ENCODE peak calls at places on chromosomes 4 and X, in five cellular contexts. M is activated CD4-positive, CD25-positive, alpha-beta regulatory T cell treated with anti-CD3 and anti-CD28 coated beads, Interleukin-2, amount 50 U/mL, for 24 hours; E is aorta; N is activated CD8-positive, alpha-beta T cell treated with anti-CD3 and anti-CD28 coated beads for 36 hours; L is activated naive CD4-positive, alpha-beta T cell treated with anti-CD3 and anti-CD28 coated beads, Interleukin-2, amount 50 U/mL, for 72 hours. W is an unnamed sample.

GRCh38 chr4:110096406-110096805 is 102.0 kb downstream of the ELOVL6 start:
- ATAC-seq in N (no peak), M (no peak), L (no peak), E (no peak), W (no peak)

GRCh38 chrX:133610056-133610455 is 194.8 kb upstream of the GPC4 start:
- ATAC-seq in N (no peak), L (no peak), M (no peak), E (no peak), W (no peak)

GRCh38 chrX:78375894-78376293 is 48.5 kb upstream of the CYSLTR1 start:
- ATAC-seq in L (peak; percentile 80), E (no peak), N (peak; percentile 81), M (peak; percentile 93), W (no peak)

GRCh38 chr4:70678383-70678999 is 9.8 kb upstream of the UTP3 start:
- ATAC-seq in E (no peak), L (no peak), M (no peak), N (no peak), W (no peak)

GRCh38 chr4:6354119-6354518 is 84.5 kb downstream of the WFS1 start:
- ATAC-seq in E (no peak), N (no peak), M (no peak), L (no peak), W (no peak)

GRCh38 chr4:177131736-177132135 is 177.9 kb upstream of the NEIL3 start:
- ATAC-seq in L (no peak), E (no peak), M (no peak), N (no peak), W (no peak)

GRCh38 chr4:168803727-168804126 is 206.3 kb downstream of the CBR4 start:
- ATAC-seq in N (no peak), M (no peak), L (no peak), E (peak; percentile 76), W (peak; percentile 23)

GRCh38 chr4:186643501-186644315 is 79.9 kb downstream of the FAT1 start:
- ATAC-seq in M (no peak), E (no peak), L (no peak), N (no peak), W (no peak)

GRCh38 chrX:45232139-45232538 is 31.5 kb upstream of the DIPK2B start:
- ATAC-seq in L (no peak), M (no peak), E (no peak), N (no peak), W (no peak)

GRCh38 chr4:1043658-1044468 is 32.4 kb downstream of the FGFRL1 start:
- ATAC-seq in M (peak; percentile 52), L (peak; percentile 86), E (peak; percentile 88), N (peak; percentile 72), W (peak; percentile 92)

GRCh38 chrX:20315140-20315539 is 48.4 kb upstream of the RPS6KA3 start:
- ATAC-seq in L (no peak), N (no peak), E (no peak), M (no peak), W (no peak)

GRCh38 chr4:7103599-7104365 is 35.9 kb upstream of the GRPEL1 start:
- ATAC-seq in L (no peak), E (peak; percentile 65), M (no peak), N (no peak), W (peak; percentile 60)

GRCh38 chr4:2251073-2251794 is 9.3 kb upstream of the HAUS3 start:
- ATAC-seq in N (no peak), E (no peak), M (no peak), L (no peak), W (no peak)

GRCh38 chr4:1214101-1215095 is 34.5 kb downstream of the CTBP1 start:
- ATAC-seq in L (no peak), N (no peak), M (no peak), E (no peak), W (no peak)

GRCh38 chr4:68599150-68599549 is 23.0 kb upstream of the UGT2B17 start:
- ATAC-seq in M (no peak), N (no peak), E (no peak), L (no peak), W (no peak)

GRCh38 chr4:957231-957580 is 16.2 kb downstream of the DGKQ start:
- ATAC-seq in M (no peak), E (no peak), N (no peak), L (no peak), W (no peak)

GRCh38 chr4:54575919-54576318 is 81.8 kb upstream of the KIT start:
- ATAC-seq in E (no peak), M (no peak), L (no peak), N (no peak), W (no peak)

GRCh38 chrX:143027262-143027661 is 1.5 kb downstream of the SPANXN4 start:
- ATAC-seq in E (no peak), L (no peak), N (no peak), M (no peak), W (no peak)

W was measured in gastroesophageal sphincter.